ENCODE peak calls at places on chromosomes 12 and 14, in ten cellular contexts. One of them, this sample, is unnamed.

GRCh38 chr12:108386704-108387360 is 47.7 kb upstream of the CMKLR1 start:
- DNase-seq in endothelial cell of umbilical vein: no peak
- DNase-seq in right atrium auricular region: no peak
- DNase-seq in H9: no peak
- DNase-seq in mucosa of descending colon: no peak
- DNase-seq in pancreas: no peak
- DNase-seq in cardiac muscle cell: no peak
- DNase-seq in mammary epithelial cell: no peak
- DNase-seq in A549: no peak
- DNase-seq in stomach: no peak
- DNase-seq in this sample: no peak

GRCh38 chr12:11894890-11895289 is 175.8 kb upstream of the BCL2L14 start:
- DNase-seq in endothelial cell of umbilical vein: no peak
- DNase-seq in right atrium auricular region: no peak
- DNase-seq in H9: no peak
- DNase-seq in mucosa of descending colon: no peak
- DNase-seq in pancreas: no peak
- DNase-seq in cardiac muscle cell: no peak
- DNase-seq in mammary epithelial cell: no peak
- DNase-seq in A549: no peak
- DNase-seq in stomach: no peak
- DNase-seq in this sample: no peak

GRCh38 chr12:109723311-109723791 is 9.7 kb downstream of the FAM222A start:
- DNase-seq in endothelial cell of umbilical vein: no peak
- DNase-seq in right atrium auricular region: no peak
- DNase-seq in H9: no peak
- DNase-seq in mucosa of descending colon: peak; percentile 57
- DNase-seq in pancreas: peak; percentile 82
- DNase-seq in cardiac muscle cell: no peak
- DNase-seq in mammary epithelial cell: no peak
- DNase-seq in A549: no peak
- DNase-seq in stomach: peak; percentile 82
- DNase-seq in this sample: peak; percentile 84

GRCh38 chr12:120287491-120287890 is 4.2 kb downstream of the RNU4-2 start:
- DNase-seq in endothelial cell of umbilical vein: no peak
- DNase-seq in right atrium auricular region: no peak
- DNase-seq in H9: no peak
- DNase-seq in mucosa of descending colon: no peak
- DNase-seq in pancreas: no peak
- DNase-seq in cardiac muscle cell: no peak
- DNase-seq in mammary epithelial cell: no peak
- DNase-seq in A549: no peak
- DNase-seq in stomach: no peak
- DNase-seq in this sample: no peak

GRCh38 chr14:63614964-63615363 is 26.7 kb downstream of the WDR89 start:
- DNase-seq in endothelial cell of umbilical vein: peak; percentile 98
- DNase-seq in right atrium auricular region: no peak
- DNase-seq in H9: no peak
- DNase-seq in mucosa of descending colon: no peak
- DNase-seq in pancreas: no peak
- DNase-seq in cardiac muscle cell: no peak
- DNase-seq in mammary epithelial cell: no peak
- DNase-seq in A549: no peak
- DNase-seq in stomach: no peak
- DNase-seq in this sample: no peak

GRCh38 chr14:94936411-94936892 is 166.5 kb upstream of the GSC start:
- DNase-seq in endothelial cell of umbilical vein: no peak
- DNase-seq in right atrium auricular region: peak; percentile 79
- DNase-seq in H9: no peak
- DNase-seq in mucosa of descending colon: peak; percentile 35
- DNase-seq in pancreas: peak; percentile 79
- DNase-seq in cardiac muscle cell: no peak
- DNase-seq in mammary epithelial cell: no peak
- DNase-seq in A549: no peak
- DNase-seq in stomach: peak; percentile 79
- DNase-seq in this sample: peak; percentile 67

GRCh38 chr12:29688914-29689313 is 94.8 kb downstream of the TMTC1 start:
- DNase-seq in endothelial cell of umbilical vein: no peak
- DNase-seq in right atrium auricular region: no peak
- DNase-seq in H9: no peak
- DNase-seq in mucosa of descending colon: no peak
- DNase-seq in pancreas: no peak
- DNase-seq in cardiac muscle cell: no peak
- DNase-seq in mammary epithelial cell: no peak
- DNase-seq in A549: no peak
- DNase-seq in stomach: no peak
- DNase-seq in this sample: no peak

GRCh38 chr12:49347307-49348237 is 884 bp downstream of the DNAJC22 start:
- DNase-seq in endothelial cell of umbilical vein: peak; percentile 69
- DNase-seq in right atrium auricular region: peak; percentile 64
- DNase-seq in H9: peak; percentile 92
- DNase-seq in mucosa of descending colon: peak; percentile 90
- DNase-seq in pancreas: peak; percentile 94
- DNase-seq in cardiac muscle cell: peak; percentile 81
- DNase-seq in mammary epithelial cell: no peak
- DNase-seq in A549: peak; percentile 95
- DNase-seq in stomach: peak; percentile 91
- DNase-seq in this sample: peak; percentile 69

GRCh38 chr12:45701296-45701695 is 28.2 kb upstream of the ARID2 start:
- DNase-seq in endothelial cell of umbilical vein: no peak
- DNase-seq in right atrium auricular region: no peak
- DNase-seq in H9: no peak
- DNase-seq in mucosa of descending colon: no peak
- DNase-seq in pancreas: no peak
- DNase-seq in cardiac muscle cell: no peak
- DNase-seq in mammary epithelial cell: no peak
- DNase-seq in A549: no peak
- DNase-seq in stomach: no peak
- DNase-seq in this sample: no peak

DNA sequence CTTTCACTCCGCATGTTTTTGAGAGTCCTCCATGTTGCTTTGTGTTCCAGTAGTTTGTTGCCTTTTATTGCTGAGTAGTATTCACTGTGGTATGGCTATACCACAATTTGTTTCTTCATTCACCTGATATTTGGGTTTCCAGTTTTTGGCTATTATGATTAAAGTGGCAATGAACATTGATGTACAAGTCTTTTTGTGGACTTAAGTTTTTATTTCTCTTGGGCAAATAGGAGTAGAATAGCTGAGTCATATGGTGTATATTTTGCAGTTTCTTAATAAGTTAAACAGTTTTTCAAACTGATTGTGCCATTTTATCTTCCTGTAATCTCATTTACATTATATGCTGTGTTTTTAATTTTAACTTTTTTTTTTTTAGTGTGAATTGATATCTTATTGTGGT is 16.2 kb downstream of the ADIPOR2 start:
- DNase-seq in endothelial cell of umbilical vein: no peak
- DNase-seq in right atrium auricular region: no peak
- DNase-seq in H9: no peak
- DNase-seq in mucosa of descending colon: no peak
- DNase-seq in pancreas: no peak
- DNase-seq in cardiac muscle cell: no peak
- DNase-seq in mammary epithelial cell: no peak
- DNase-seq in A549: no peak
- DNase-seq in stomach: no peak
- DNase-seq in this sample: no peak
- H3K9me3 ChIP-seq in endothelial cell of umbilical vein: no peaks in the 10 kb centered on the region
- H3K9me3 ChIP-seq in right atrium auricular region: peaks cover 5% of the 10 kb centered on the region
- H3K9me3 ChIP-seq in H9: no peaks in the 10 kb centered on the region
- H3K9me3 ChIP-seq in mucosa of descending colon: no peaks in the 10 kb centered on the region
- H3K9me3 ChIP-seq in pancreas: no peaks in the 10 kb centered on the region
- H3K9me3 ChIP-seq in cardiac muscle cell: no peaks in the 10 kb centered on the region
- H3K9me3 ChIP-seq in mammary epithelial cell: no peaks in the 10 kb centered on the region
- H3K9me3 ChIP-seq in A549: no peaks in the 10 kb centered on the region
- H3K9me3 ChIP-seq in stomach: no peaks in the 10 kb centered on the region
- H3K9me3 ChIP-seq in this sample: peaks cover 4% of the 10 kb centered on the region

GRCh38 chr12:98399532-98399931 is 115.9 kb upstream of the TMPO start:
- DNase-seq in endothelial cell of umbilical vein: peak; percentile 80
- DNase-seq in right atrium auricular region: no peak
- DNase-seq in H9: peak; percentile 76
- DNase-seq in mucosa of descending colon: no peak
- DNase-seq in pancreas: no peak
- DNase-seq in cardiac muscle cell: no peak
- DNase-seq in mammary epithelial cell: peak; percentile 32
- DNase-seq in A549: peak; percentile 85
- DNase-seq in stomach: no peak
- DNase-seq in this sample: no peak
- H3K4me1 ChIP-seq in endothelial cell of umbilical vein: peaks cover 48% of the 10 kb centered on the region
- H3K4me1 ChIP-seq in right atrium auricular region: no peaks in the 10 kb centered on the region
- H3K4me1 ChIP-seq in H9: peaks cover 7% of the 10 kb centered on the region
- H3K4me1 ChIP-seq in mucosa of descending colon: no peaks in the 10 kb centered on the region
- H3K4me1 ChIP-seq in pancreas: no peaks in the 10 kb centered on the region
- H3K4me1 ChIP-seq in cardiac muscle cell: peaks cover 3% of the 10 kb centered on the region
- H3K4me1 ChIP-seq in mammary epithelial cell: peaks cover 17% of the 10 kb centered on the region
- H3K4me1 ChIP-seq in A549: peaks cover 53% of the 10 kb centered on the region
- H3K4me1 ChIP-seq in stomach: peaks cover 15% of the 10 kb centered on the region
- H3K4me1 ChIP-seq in this sample: peaks cover 11% of the 10 kb centered on the region

GRCh38 chr14:46344327-46344937 is 307.1 kb downstream of the RPL10L start:
- DNase-seq in endothelial cell of umbilical vein: peak; percentile 60
- DNase-seq in right atrium auricular region: no peak
- DNase-seq in H9: peak; percentile 34
- DNase-seq in mucosa of descending colon: peak; percentile 16
- DNase-seq in pancreas: no peak
- DNase-seq in cardiac muscle cell: peak; percentile 33
- DNase-seq in mammary epithelial cell: peak; percentile 12
- DNase-seq in A549: peak; percentile 31
- DNase-seq in stomach: no peak
- DNase-seq in this sample: no peak
- TF ChIP-seq CTCF in endothelial cell of umbilical vein: peak; percentile 57
- TF ChIP-seq CTCF in right atrium auricular region: no peak
- TF ChIP-seq CTCF in H9: peak; percentile 80
- TF ChIP-seq CTCF in mucosa of descending colon: no peak
- TF ChIP-seq CTCF in pancreas: no peak
- TF ChIP-seq CTCF in cardiac muscle cell: peak; percentile 31
- TF ChIP-seq CTCF in mammary epithelial cell: peak; percentile 72
- TF ChIP-seq CTCF in A549: peak; percentile 33
- TF ChIP-seq CTCF in stomach: no peak
- TF ChIP-seq CTCF in this sample: no peak

DNA sequence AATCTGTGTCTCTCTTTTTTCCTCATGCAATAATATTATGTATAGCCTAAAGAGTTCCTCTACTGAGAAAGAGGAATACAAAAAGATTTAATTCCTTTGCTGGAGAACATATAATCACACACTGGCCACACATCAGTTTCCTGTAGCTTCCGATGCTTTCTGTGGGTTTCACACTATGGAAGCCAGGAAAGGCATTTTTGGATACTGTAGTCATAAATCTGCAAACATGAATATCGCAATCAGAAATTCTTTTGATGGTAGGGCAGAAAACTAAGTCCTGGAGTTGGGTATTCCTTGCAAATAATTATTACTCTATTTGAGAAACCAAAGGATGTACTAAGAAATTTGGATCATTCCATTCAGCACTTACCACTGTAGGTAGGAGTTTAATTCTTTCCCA is 260.0 kb downstream of the ACSS3 start:
- DNase-seq in endothelial cell of umbilical vein: no peak
- DNase-seq in right atrium auricular region: no peak
- DNase-seq in H9: no peak
- DNase-seq in mucosa of descending colon: no peak
- DNase-seq in pancreas: no peak
- DNase-seq in cardiac muscle cell: no peak
- DNase-seq in mammary epithelial cell: no peak
- DNase-seq in A549: no peak
- DNase-seq in stomach: no peak
- DNase-seq in this sample: no peak
- H3K9me3 ChIP-seq in endothelial cell of umbilical vein: no peaks in the 10 kb centered on the region
- H3K9me3 ChIP-seq in right atrium auricular region: no peaks in the 10 kb centered on the region
- H3K9me3 ChIP-seq in H9: no peaks in the 10 kb centered on the region
- H3K9me3 ChIP-seq in mucosa of descending colon: no peaks in the 10 kb centered on the region
- H3K9me3 ChIP-seq in pancreas: no peaks in the 10 kb centered on the region
- H3K9me3 ChIP-seq in cardiac muscle cell: no peaks in the 10 kb centered on the region
- H3K9me3 ChIP-seq in mammary epithelial cell: no peaks in the 10 kb centered on the region
- H3K9me3 ChIP-seq in A549: no peaks in the 10 kb centered on the region
- H3K9me3 ChIP-seq in stomach: no peaks in the 10 kb centered on the region
- H3K9me3 ChIP-seq in this sample: no peaks in the 10 kb centered on the region

DNA sequence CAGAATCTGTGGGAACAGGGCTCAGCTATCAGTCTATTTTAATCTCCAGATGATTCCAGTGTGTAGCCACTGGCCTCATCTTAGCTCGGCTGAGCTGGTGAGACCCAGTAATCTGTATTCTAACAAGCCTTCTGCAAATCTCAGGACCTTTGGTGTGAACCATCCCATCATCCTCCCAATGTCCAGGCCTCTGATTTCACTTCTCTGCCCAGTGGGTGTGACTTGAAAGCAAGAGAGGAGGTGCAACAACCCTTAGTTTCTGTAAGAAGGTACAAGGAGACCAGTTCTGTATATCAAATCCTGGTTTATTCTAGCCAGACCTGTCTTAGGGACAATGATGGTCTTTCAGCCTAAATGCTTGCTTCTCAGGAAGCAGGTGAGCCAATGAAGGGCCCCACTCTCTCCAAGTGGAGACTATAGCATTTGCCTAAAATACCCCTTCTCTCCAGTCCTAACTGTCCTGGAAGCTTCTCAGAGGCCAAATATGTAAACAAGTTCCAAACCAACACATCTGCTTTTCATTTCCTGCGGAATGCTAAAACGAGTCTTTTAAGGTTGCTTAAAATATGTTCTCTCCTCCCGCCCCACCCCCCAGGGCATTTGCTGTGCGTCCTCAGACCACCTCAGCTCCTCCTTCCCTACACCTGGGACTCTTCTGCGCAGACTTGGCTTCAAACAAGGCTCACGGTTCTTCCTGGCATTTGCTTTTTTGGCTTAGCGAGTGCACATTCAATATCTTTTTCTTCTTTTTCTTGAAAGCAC is 78.4 kb upstream of the FUT8 start:
- DNase-seq in endothelial cell of umbilical vein: no peak
- DNase-seq in right atrium auricular region: no peak
- DNase-seq in H9: peak; percentile 53
- DNase-seq in mucosa of descending colon: peak; percentile 73
- DNase-seq in pancreas: no peak
- DNase-seq in cardiac muscle cell: no peak
- DNase-seq in mammary epithelial cell: no peak
- DNase-seq in A549: no peak
- DNase-seq in stomach: no peak
- DNase-seq in this sample: peak; percentile 30
- H3K4me1 ChIP-seq in endothelial cell of umbilical vein: peaks cover 11% of the 10 kb centered on the region
- H3K4me1 ChIP-seq in right atrium auricular region: no peaks in the 10 kb centered on the region
- H3K4me1 ChIP-seq in H9: peaks cover 6% of the 10 kb centered on the region
- H3K4me1 ChIP-seq in mucosa of descending colon: peaks cover 31% of the 10 kb centered on the region
- H3K4me1 ChIP-seq in pancreas: peaks cover 6% of the 10 kb centered on the region
- H3K4me1 ChIP-seq in cardiac muscle cell: peaks cover 28% of the 10 kb centered on the region
- H3K4me1 ChIP-seq in mammary epithelial cell: peaks cover 20% of the 10 kb centered on the region
- H3K4me1 ChIP-seq in A549: no peaks in the 10 kb centered on the region
- H3K4me1 ChIP-seq in stomach: peaks cover 65% of the 10 kb centered on the region
- H3K4me1 ChIP-seq in this sample: peaks cover 21% of the 10 kb centered on the region

GRCh38 chr12:16939871-16940306 is 333.9 kb upstream of the LMO3 start:
- DNase-seq in endothelial cell of umbilical vein: peak; percentile 4
- DNase-seq in right atrium auricular region: no peak
- DNase-seq in H9: peak; percentile 91
- DNase-seq in mucosa of descending colon: peak; percentile 68
- DNase-seq in pancreas: peak; percentile 83
- DNase-seq in cardiac muscle cell: peak; percentile 66
- DNase-seq in mammary epithelial cell: peak; percentile 71
- DNase-seq in A549: peak; percentile 94
- DNase-seq in stomach: peak; percentile 44
- DNase-seq in this sample: no peak
- TF ChIP-seq CTCF in endothelial cell of umbilical vein: peak; percentile 50
- TF ChIP-seq CTCF in right atrium auricular region: no peak
- TF ChIP-seq CTCF in H9: peak; percentile 97
- TF ChIP-seq CTCF in mucosa of descending colon: peak; percentile 54
- TF ChIP-seq CTCF in pancreas: peak; percentile 39
- TF ChIP-seq CTCF in cardiac muscle cell: peak; percentile 56
- TF ChIP-seq CTCF in mammary epithelial cell: peak; percentile 98
- TF ChIP-seq CTCF in A549: peak; percentile 78
- TF ChIP-seq CTCF in stomach: peak; percentile 41
- TF ChIP-seq CTCF in this sample: no peak

This sample was measured in left ventricle myocardium inferior.